ENCODE peak calls at places on chromosomes 5 and 9, in seven cellular contexts. T is pancreas, Q is body of pancreas, V is transverse colon, I is tibial nerve, L is right lobe of liver, E is PC-9. Y is an unnamed sample.
A peak's percentile ranks its signal among the peaks of the same experiment; 100 is the strongest.

GRCh38 chr9:116202219-116202912 is 48.8 kb downstream of the PAPPA start:
- DNase-seq in T (no peak), Q (no peak), V (no peak), I (no peak), L (no peak), E (no peak), Y (no peak)

GRCh38 chr5:126965061-126965475 is 65.3 kb downstream of the MARCHF3 start:
- DNase-seq in T (no peak), Q (no peak), V (no peak), I (no peak), L (no peak), E (no peak), Y (peak; percentile 63)

GRCh38 chr5:15609076-15609725 is 109.2 kb downstream of the FBXL7 start:
- DNase-seq in T (no peak), Q (no peak), V (no peak), I (no peak), L (no peak), E (no peak), Y (no peak)

GRCh38 chr9:89359018-89359417 is 40.7 kb downstream of the SECISBP2 start:
- DNase-seq in T (no peak), Q (peak; percentile 28), V (no peak), I (no peak), L (peak; percentile 42), E (no peak), Y (no peak)

GRCh38 chr5:14168793-14169262 is 25.7 kb downstream of the TRIO start:
- DNase-seq in T (no peak), Q (no peak), V (no peak), I (no peak), L (peak; percentile 83), E (no peak), Y (no peak)

GRCh38 chr9:104374711-104375110 is 129.4 kb upstream of the OR13F1 start:
- DNase-seq in T (no peak), Q (no peak), V (no peak), I (no peak), L (no peak), E (no peak), Y (no peak)

GRCh38 chr5:161547573-161548471 is 1.3 kb upstream of the GABRB2 start:
- DNase-seq in T (peak; percentile 69), Q (no peak), V (peak; percentile 14), I (no peak), L (no peak), E (no peak), Y (no peak)

GRCh38 chr5:160175438-160176218 is 53.7 kb upstream of the FABP6 start:
- DNase-seq in T (no peak), Q (no peak), V (no peak), I (no peak), L (no peak), E (no peak), Y (no peak)

GRCh38 chr9:93871286-93871685 is 83.9 kb downstream of the BARX1 start:
- DNase-seq in T (no peak), Q (no peak), V (no peak), I (no peak), L (no peak), E (no peak), Y (no peak)

GRCh38 chr9:136947955-136948510 is 3.0 kb downstream of the C8G start:
- DNase-seq in T (peak; percentile 65), Q (no peak), V (peak; percentile 64), I (no peak), L (peak; percentile 76), E (peak; percentile 74), Y (no peak)

GRCh38 chr9:116741106-116741740 is 54.1 kb downstream of the TRIM32 start:
- DNase-seq in T (no peak), Q (no peak), V (no peak), I (no peak), L (no peak), E (no peak), Y (no peak)

GRCh38 chr5:107571621-107572489 is 98.9 kb downstream of the EFNA5 start:
- DNase-seq in T (peak; percentile 98), Q (peak; percentile 92), V (peak; percentile 97), I (peak; percentile 94), L (peak; percentile 93), E (peak; percentile 98), Y (peak; percentile 43)

GRCh38 chr5:137320056-137321045 is 178.8 kb downstream of the SPOCK1 start:
- DNase-seq in T (no peak), Q (peak; percentile 54), V (no peak), I (no peak), L (peak; percentile 49), E (peak; percentile 56), Y (no peak)

GRCh38 chr5:60066502-60066901 is 173.0 kb upstream of the PDE4D start:
- DNase-seq in T (no peak), Q (no peak), V (no peak), I (no peak), L (no peak), E (no peak), Y (peak; percentile 39)

GRCh38 chr5:168114444-168115017 is 176.9 kb upstream of the WWC1 start:
- DNase-seq in T (peak; percentile 81), Q (peak; percentile 69), V (peak; percentile 82), I (no peak), L (peak; percentile 72), E (peak; percentile 36), Y (no peak)

GRCh38 chr5:891837-892389 is 688 bp downstream of the BRD9 start:
- DNase-seq in T (no peak), Q (peak; percentile 22), V (peak; percentile 29), I (no peak), L (no peak), E (peak; percentile 48), Y (no peak)

GRCh38 chr5:32489791-32490581 is 45.4 kb upstream of the ZFR start:
- DNase-seq in T (peak; percentile 73), Q (peak; percentile 77), V (peak; percentile 76), I (peak; percentile 67), L (peak; percentile 81), E (peak; percentile 67), Y (no peak)

GRCh38 chr5:173329370-173330150 is 1.3 kb upstream of the STC2 start:
- DNase-seq in T (peak; percentile 79), Q (peak; percentile 43), V (no peak), I (no peak), L (no peak), E (peak; percentile 78), Y (no peak)

GRCh38 chr5:141916522-141916921 is 7.1 kb upstream of the DELE1 start:
- DNase-seq in T (no peak), Q (no peak), V (no peak), I (no peak), L (no peak), E (no peak), Y (no peak)
- TF ChIP-seq CTCF in T (no peak), Q (no peak), V (no peak), I (no peak), L (no peak), E (no peak), Y (no peak)

DNA sequence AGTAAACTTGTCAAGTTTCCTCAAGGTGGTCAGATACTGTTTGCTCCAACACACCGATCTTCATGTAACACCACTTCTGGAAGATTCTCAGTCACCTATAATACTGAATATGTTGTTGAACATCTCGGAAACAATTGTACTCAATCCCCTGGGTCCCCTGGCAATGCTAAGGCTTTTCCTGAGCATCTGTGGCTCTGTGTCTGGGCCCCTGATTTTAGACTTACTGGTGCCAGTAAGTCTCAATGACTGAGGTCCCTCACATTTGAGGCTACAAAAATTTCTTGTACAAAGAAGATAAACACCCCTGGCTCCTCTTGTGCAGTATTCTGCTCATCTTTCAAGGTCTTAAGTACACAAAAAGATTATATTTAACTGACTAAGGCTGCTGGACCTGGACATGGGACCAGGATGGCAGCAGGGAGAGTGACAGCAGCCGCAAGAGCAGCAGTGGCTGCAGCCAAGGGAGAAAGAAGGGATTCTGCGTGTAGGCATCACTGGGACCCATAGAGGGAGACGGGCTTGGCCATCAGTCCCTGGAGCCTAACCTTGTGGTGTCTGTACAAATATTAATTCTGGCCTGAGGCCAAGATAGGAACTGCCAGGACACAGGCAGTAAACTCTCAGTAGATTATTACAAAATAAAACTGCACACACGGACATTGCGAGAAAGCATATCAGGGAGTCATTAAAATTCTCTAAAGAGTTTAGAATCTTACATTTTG is 49.0 kb upstream of the TNPO1 start:
- DNase-seq in T (no peak), Q (no peak), V (no peak), I (no peak), L (peak; percentile 72), E (no peak), Y (no peak)
- H3K4me3 ChIP-seq in T (no peak overlapping the region), Q (no peak overlapping the region), V (no peak overlapping the region), I (no peak overlapping the region), L (no peak overlapping the region), E (no peak overlapping the region), Y (no peak overlapping the region)

GRCh38 chr5:134227786-134228185 is 1.9 kb upstream of the PPP2CA start:
- DNase-seq in T (no peak), Q (no peak), V (no peak), I (no peak), L (no peak), E (no peak), Y (no peak)

GRCh38 chr5:134226441-134227192 is 744 bp upstream of the PPP2CA start:
- DNase-seq in T (no peak), Q (peak; percentile 92), V (peak; percentile 91), I (peak; percentile 16), L (no peak), E (no peak), Y (no peak)

GRCh38 chr5:134228624-134229023 is 2.8 kb upstream of the PPP2CA start:
- DNase-seq in T (no peak), Q (no peak), V (no peak), I (no peak), L (no peak), E (no peak), Y (no peak)

GRCh38 chr5:134225780-134226440 is at the start of gene PPP2CA:
- DNase-seq in T (peak; percentile 100), Q (peak; percentile 98), V (peak; percentile 99), I (peak; percentile 98), L (peak; percentile 99), E (peak; percentile 100), Y (peak; percentile 98)

GRCh38 chr5:134227259-134227658 is 1.4 kb upstream of the PPP2CA start:
- DNase-seq in T (no peak), Q (peak; percentile 10), V (peak; percentile 56), I (no peak), L (no peak), E (peak; percentile 38), Y (no peak)
- H3K27me3 ChIP-seq in T (no peaks in the 10 kb centered on the region), Q (no peaks in the 10 kb centered on the region), V (no peaks in the 10 kb centered on the region), I (no peaks in the 10 kb centered on the region), L (no peaks in the 10 kb centered on the region), E (no peaks in the 10 kb centered on the region), Y (no peaks in the 10 kb centered on the region)

GRCh38 chr9:13550519-13550918 is 271.0 kb upstream of the MPDZ start:
- DNase-seq in T (no peak), Q (no peak), V (no peak), I (no peak), L (no peak), E (no peak), Y (no peak)
- TF ChIP-seq CTCF in T (no peak), Q (no peak), V (no peak), I (no peak), L (no peak), E (no peak), Y (no peak)

GRCh38 chr9:20698799-20699198 is 14.7 kb downstream of the FOCAD start:
- DNase-seq in T (no peak), Q (no peak), V (no peak), I (no peak), L (no peak), E (no peak), Y (no peak)
- H3K4me3 ChIP-seq in T (no peak overlapping the region), Q (no peak overlapping the region), V (no peak overlapping the region), I (no peak overlapping the region), L (no peak overlapping the region), E (no peak overlapping the region), Y (no peak overlapping the region)

Y was measured in BJ.